ENCODE peak calls at places on chromosomes 6 and 20, in seven cellular contexts. B is trophoblast cell, F is IMR-90, Z is mesenchymal stem cell, M is H9, H is neuronal stem cell, I is H1. T is an unnamed sample. For H3K79me1, the result is how much of the 10 kb centered on the place peaks cover.

GRCh38 chr6:88891135-88891845 is 72.1 kb downstream of the RNGTT start:
- DNase-seq in B (no peak), F (peak), Z (no peak), M (no peak), H (no peak), I (no peak), T (no peak)

GRCh38 chr20:4169360-4170214 is 154.2 kb upstream of the RNF24 start:
- DNase-seq in B (no peak), F (no peak), Z (no peak), M (no peak), H (no peak), I (no peak), T (no peak)

GRCh38 chr20:48574383-48574782 is 253.4 kb downstream of the PREX1 start:
- DNase-seq in B (no peak), F (no peak), Z (peak), M (peak), H (peak), I (no peak), T (peak)

GRCh38 chr20:23658336-23658735 is 20.6 kb upstream of the CST3 start:
- DNase-seq in B (no peak), F (no peak), Z (no peak), M (no peak), H (no peak), I (no peak), T (no peak)

GRCh38 chr20:44069203-44069931 is 117.6 kb downstream of the JPH2 start:
- DNase-seq in B (no peak), F (no peak), Z (no peak), M (no peak), H (no peak), I (peak), T (no peak)

GRCh38 chr6:293185-294174 is 1.2 kb downstream of the DUSP22 start:
- DNase-seq in B (no peak), F (no peak), Z (peak), M (no peak), H (no peak), I (peak), T (peak)

GRCh38 chr6:33443619-33444504 is 10.5 kb upstream of the ZBTB9 start:
- DNase-seq in B (no peak), F (no peak), Z (no peak), M (no peak), H (no peak), I (no peak), T (no peak)

GRCh38 chr20:61753987-61754956 is 311.4 kb downstream of the TAF4 start:
- DNase-seq in B (no peak), F (no peak), Z (peak), M (no peak), H (no peak), I (no peak), T (no peak)

GRCh38 chr20:55684578-55684977 is 320.7 kb downstream of the CBLN4 start:
- DNase-seq in B (no peak), F (no peak), Z (no peak), M (no peak), H (no peak), I (no peak), T (no peak)

GRCh38 chr20:57714409-57715267 is 4.8 kb upstream of the PMEPA1 start:
- DNase-seq in B (no peak), F (peak), Z (peak), M (no peak), H (no peak), I (no peak), T (no peak)

GRCh38 chr6:97437087-97437486 is 154.1 kb upstream of the MMS22L start:
- DNase-seq in B (no peak), F (peak), Z (peak), M (no peak), H (no peak), I (no peak), T (peak)

GRCh38 chr6:12138936-12139335 is 126.8 kb downstream of the HIVEP1 start:
- DNase-seq in B (peak), F (no peak), Z (no peak), M (no peak), H (no peak), I (no peak), T (no peak)

GRCh38 chr6:169088761-169089160 is 164.9 kb downstream of the THBS2 start:
- DNase-seq in B (no peak), F (no peak), Z (no peak), M (no peak), H (no peak), I (no peak), T (no peak)
- H3K79me1 ChIP-seq in B (under half), F (under half), Z (under half), M (under half), H (under half), I (under half), T (under half)

GRCh38 chr6:116443105-116443504 is 18.1 kb upstream of the CALHM6 start:
- DNase-seq in B (peak), F (no peak), Z (no peak), M (no peak), H (no peak), I (no peak), T (no peak)
- H2BK120ac ChIP-seq in B (no peak), F (no peak), Z (no peak), M (no peak), H (no peak), I (no peak), T (no peak)

GRCh38 chr20:41726727-41727126 is 108.5 kb upstream of the CHD6 start:
- DNase-seq in B (no peak), F (no peak), Z (no peak), M (no peak), H (no peak), I (no peak), T (no peak)
- H3K79me1 ChIP-seq in B (under half), F (under half), Z (under half), M (under half), H (under half), I (under half), T (under half)

GRCh38 chr6:132675002-132675401 is 16.0 kb upstream of the TAAR1 start:
- DNase-seq in B (no peak), F (no peak), Z (no peak), M (no peak), H (no peak), I (no peak), T (peak)
- H2BK120ac ChIP-seq in B (no peak), F (no peak), Z (no peak), M (no peak), H (no peak), I (no peak), T (no peak)

GRCh38 chr6:3762359-3762758 is 10.8 kb upstream of the PXDC1 start:
- DNase-seq in B (peak), F (no peak), Z (no peak), M (no peak), H (no peak), I (no peak), T (no peak)
- H3K79me1 ChIP-seq in B (under half), F (under half), Z (under half), M (under half), H (under half), I (under half), T (under half)

DNA sequence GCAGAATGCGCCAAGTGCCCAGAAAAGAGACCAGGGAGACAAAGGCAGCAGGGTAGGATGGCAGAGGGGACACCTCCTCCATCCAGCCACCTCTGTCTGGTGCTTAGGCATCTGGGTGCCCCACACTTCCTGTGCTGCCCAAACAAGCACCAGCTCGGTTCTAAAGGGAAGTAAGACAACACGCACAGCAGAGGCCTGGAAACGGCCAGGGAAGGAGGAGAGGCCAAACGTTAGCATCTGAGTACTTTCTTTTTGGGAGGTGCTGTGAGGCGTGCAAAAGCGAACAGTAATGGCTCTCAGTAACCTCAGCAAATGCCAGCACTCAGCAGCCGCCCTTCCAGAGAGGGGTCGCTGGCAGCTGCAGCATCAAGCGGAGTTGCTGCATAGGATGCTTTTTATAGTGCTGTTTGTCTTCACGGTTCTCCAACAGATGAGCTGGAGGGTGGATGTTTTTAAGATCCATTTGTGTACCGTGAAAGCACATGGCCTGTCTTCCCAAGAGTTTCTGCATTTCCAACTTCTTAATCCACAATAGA is 124.5 kb downstream of the LY86 start:
- DNase-seq in B (no peak), F (no peak), Z (peak), M (no peak), H (no peak), I (no peak), T (no peak)
- H2BK120ac ChIP-seq in B (no peak), F (peak), Z (no peak), M (no peak), H (no peak), I (no peak), T (no peak)

DNA sequence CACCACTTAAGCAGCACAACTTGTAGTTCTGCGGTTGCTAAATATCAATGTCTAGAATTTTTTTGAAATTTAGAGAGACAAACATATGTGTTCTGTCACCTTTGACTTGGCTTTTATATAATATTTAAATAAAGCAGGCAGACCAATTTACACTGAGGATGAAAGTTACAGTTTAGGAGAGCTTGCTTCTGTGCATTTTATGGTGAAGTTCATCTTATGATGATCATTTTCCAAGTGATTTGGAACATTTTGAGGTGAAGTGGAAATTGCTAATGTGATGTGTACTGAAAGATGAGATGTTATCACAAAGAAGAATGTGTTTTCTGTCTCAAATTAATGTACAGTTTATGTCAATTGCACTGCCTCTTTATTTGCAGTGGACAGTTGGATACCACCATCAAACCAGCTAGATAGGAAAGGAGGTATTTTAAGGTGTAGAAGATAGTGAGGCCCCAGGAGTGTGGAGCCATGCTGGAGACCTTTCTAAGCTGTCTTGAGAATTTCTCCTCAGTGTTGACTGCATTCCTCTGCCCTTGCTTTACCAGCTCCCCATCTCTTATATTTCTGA is 461.9 kb downstream of the UTRN start:
- DNase-seq in B (no peak), F (no peak), Z (no peak), M (no peak), H (no peak), I (no peak), T (no peak)
- H3K79me1 ChIP-seq in B (under half), F (under half), Z (under half), M (under half), H (under half), I (under half), T (under half)

GRCh38 chr6:124676033-124676432 is 286.2 kb upstream of the RNF217 start:
- DNase-seq in B (peak), F (peak), Z (peak), M (no peak), H (no peak), I (no peak), T (no peak)

GRCh38 chr6:124677874-124678273 is 284.4 kb upstream of the RNF217 start:
- DNase-seq in B (no peak), F (no peak), Z (no peak), M (no peak), H (no peak), I (no peak), T (no peak)

GRCh38 chr6:124669713-124670480 is 292.3 kb upstream of the RNF217 start:
- DNase-seq in B (no peak), F (no peak), Z (no peak), M (no peak), H (no peak), I (no peak), T (no peak)

GRCh38 chr6:124670801-124671200 is 291.4 kb upstream of the RNF217 start:
- DNase-seq in B (no peak), F (no peak), Z (no peak), M (no peak), H (no peak), I (no peak), T (no peak)

DNA sequence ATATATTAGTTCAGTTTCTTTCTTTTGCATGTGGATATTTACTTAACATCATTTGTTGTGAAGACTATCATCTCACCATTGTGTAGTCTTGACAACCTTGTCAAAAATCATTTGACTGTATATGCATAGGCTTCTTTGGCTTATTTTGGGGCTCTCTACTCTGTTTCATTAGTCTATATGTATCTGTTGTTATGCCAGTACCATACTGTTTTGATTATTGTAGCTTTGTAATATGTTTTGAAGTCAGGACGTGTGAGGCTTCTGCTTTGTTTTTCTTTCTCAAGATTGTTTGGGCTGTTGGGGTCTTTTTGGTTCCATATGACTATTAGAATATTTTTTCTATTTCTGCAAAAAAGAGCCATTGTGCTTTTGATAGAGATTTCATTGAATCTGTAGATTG is 288.2 kb upstream of the RNF217 start:
- DNase-seq in B (no peak), F (no peak), Z (no peak), M (no peak), H (no peak), I (no peak), T (no peak)
- H2BK120ac ChIP-seq in B (no peak), F (no peak), Z (no peak), M (no peak), H (no peak), I (no peak), T (no peak)

T was measured in mesendoderm.